ENCODE peak calls at places on chromosomes 16 and 17, in five cellular contexts. I, H, J, S and M are unnamed samples.

GRCh38 chr16:87435399-87436224 is 43.5 kb downstream of the MAP1LC3B start:
- DNase-seq in I (peak; percentile 84), H (peak; percentile 96), J (no peak), S (no peak), M (no peak)

GRCh38 chr16:85878875-85879274 is 20.1 kb upstream of the IRF8 start:
- DNase-seq in I (peak; percentile 66), H (peak; percentile 57), J (no peak), S (no peak), M (no peak)

GRCh38 chr17:77346765-77347164 is 206.0 kb downstream of the SEC14L1 start:
- DNase-seq in I (no peak), H (no peak), J (no peak), S (no peak), M (no peak)

GRCh38 chr16:79767597-79768280 is 167.2 kb upstream of the MAF start:
- DNase-seq in I (peak; percentile 37), H (peak; percentile 23), J (no peak), S (no peak), M (peak; percentile 70)

GRCh38 chr17:74972107-74972972 is at the start of gene HID1:
- DNase-seq in I (no peak), H (no peak), J (peak; percentile 94), S (peak; percentile 91), M (no peak)

GRCh38 chr16:53913082-53913870 is 209.3 kb downstream of the FTO start:
- DNase-seq in I (peak; percentile 84), H (peak; percentile 99), J (no peak), S (no peak), M (peak; percentile 29)

GRCh38 chr17:78722101-78722761 is 59.8 kb downstream of the CYTH1 start:
- DNase-seq in I (no peak), H (no peak), J (no peak), S (no peak), M (no peak)

GRCh38 chr16:80947708-80948615 is 58.7 kb downstream of the CMC2 start:
- DNase-seq in I (no peak), H (no peak), J (no peak), S (no peak), M (no peak)

GRCh38 chr16:1289480-1289872 is 20.0 kb upstream of the UBE2I start:
- DNase-seq in I (no peak), H (no peak), J (no peak), S (no peak), M (no peak)

GRCh38 chr16:73126453-73126853 is 78.5 kb upstream of the ZFHX3 start:
- DNase-seq in I (peak; percentile 76), H (peak; percentile 99), J (no peak), S (no peak), M (peak; percentile 3)